ENCODE peak calls at places on chromosomes 6 and 20, in four cellular contexts. One of them, this sample, is unnamed.

GRCh38 chr6:114053791-114054190 is 82.8 kb upstream of the HDAC2 start:
- DNase-seq in psoas muscle: no peak
- DNase-seq in astrocyte of the cerebellum: no peak
- DNase-seq in fibroblast of villous mesenchyme: no peak
- DNase-seq in this sample: no peak

GRCh38 chr6:139062921-139063320 is 34.4 kb downstream of the ABRACL start:
- DNase-seq in psoas muscle: no peak
- DNase-seq in astrocyte of the cerebellum: peak; percentile 63
- DNase-seq in fibroblast of villous mesenchyme: peak; percentile 9
- DNase-seq in this sample: peak; percentile 11

GRCh38 chr6:148293181-148293995 is 49.2 kb upstream of the SASH1 start:
- DNase-seq in psoas muscle: no peak
- DNase-seq in astrocyte of the cerebellum: no peak
- DNase-seq in fibroblast of villous mesenchyme: no peak
- DNase-seq in this sample: no peak

GRCh38 chr20:56630506-56631317 is 1.6 kb downstream of the TFAP2C start:
- DNase-seq in psoas muscle: no peak
- DNase-seq in astrocyte of the cerebellum: no peak
- DNase-seq in fibroblast of villous mesenchyme: peak; percentile 33
- DNase-seq in this sample: no peak

GRCh38 chr20:63284083-63284440 is 8.9 kb upstream of the COL20A1 start:
- DNase-seq in psoas muscle: no peak
- DNase-seq in astrocyte of the cerebellum: no peak
- DNase-seq in fibroblast of villous mesenchyme: no peak
- DNase-seq in this sample: no peak

GRCh38 chr6:27761391-27761790 is 150.8 kb downstream of the OR2B2 start:
- DNase-seq in psoas muscle: no peak
- DNase-seq in astrocyte of the cerebellum: no peak
- DNase-seq in fibroblast of villous mesenchyme: no peak
- DNase-seq in this sample: no peak

GRCh38 chr6:63154535-63154934 is 56.7 kb upstream of the FKBP1C start:
- DNase-seq in psoas muscle: no peak
- DNase-seq in astrocyte of the cerebellum: no peak
- DNase-seq in fibroblast of villous mesenchyme: no peak
- DNase-seq in this sample: no peak

GRCh38 chr6:36349240-36349639 is 12.6 kb upstream of the BNIP5 start:
- DNase-seq in psoas muscle: no peak
- DNase-seq in astrocyte of the cerebellum: no peak
- DNase-seq in fibroblast of villous mesenchyme: no peak
- DNase-seq in this sample: no peak

GRCh38 chr20:8670207-8670899 is 398.5 kb upstream of the PLCB4 start:
- DNase-seq in psoas muscle: no peak
- DNase-seq in astrocyte of the cerebellum: no peak
- DNase-seq in fibroblast of villous mesenchyme: no peak
- DNase-seq in this sample: no peak

GRCh38 chr6:158972241-158973233 is 27.5 kb downstream of the RSPH3 start:
- DNase-seq in psoas muscle: no peak
- DNase-seq in astrocyte of the cerebellum: peak; percentile 39
- DNase-seq in fibroblast of villous mesenchyme: peak; percentile 75
- DNase-seq in this sample: peak; percentile 8

GRCh38 chr6:152948150-152948768 is 34.6 kb downstream of the FBXO5 start:
- DNase-seq in psoas muscle: no peak
- DNase-seq in astrocyte of the cerebellum: peak; percentile 39
- DNase-seq in fibroblast of villous mesenchyme: peak; percentile 61
- DNase-seq in this sample: peak; percentile 13

GRCh38 chr20:51346686-51347485 is 195.6 kb downstream of the NFATC2 start:
- DNase-seq in psoas muscle: no peak
- DNase-seq in astrocyte of the cerebellum: no peak
- DNase-seq in fibroblast of villous mesenchyme: peak; percentile 32
- DNase-seq in this sample: no peak

GRCh38 chr6:151690303-151690702 is 117.2 kb upstream of the ESR1 start:
- DNase-seq in psoas muscle: no peak
- DNase-seq in astrocyte of the cerebellum: no peak
- DNase-seq in fibroblast of villous mesenchyme: peak; percentile 48
- DNase-seq in this sample: no peak

GRCh38 chr20:5977223-5977622 is 26.8 kb downstream of the MCM8 start:
- DNase-seq in psoas muscle: no peak
- DNase-seq in astrocyte of the cerebellum: no peak
- DNase-seq in fibroblast of villous mesenchyme: no peak
- DNase-seq in this sample: no peak

GRCh38 chr20:634526-634925 is 18.5 kb downstream of the SRXN1 start:
- DNase-seq in psoas muscle: no peak
- DNase-seq in astrocyte of the cerebellum: no peak
- DNase-seq in fibroblast of villous mesenchyme: no peak
- DNase-seq in this sample: no peak

GRCh38 chr6:159919011-159919511 is 28.3 kb downstream of the MAS1 start:
- DNase-seq in psoas muscle: no peak
- DNase-seq in astrocyte of the cerebellum: no peak
- DNase-seq in fibroblast of villous mesenchyme: peak; percentile 51
- DNase-seq in this sample: peak; percentile 69

GRCh38 chr6:149995235-149995750 is 30.0 kb downstream of the RAET1L start:
- DNase-seq in psoas muscle: no peak
- DNase-seq in astrocyte of the cerebellum: no peak
- DNase-seq in fibroblast of villous mesenchyme: no peak
- DNase-seq in this sample: no peak

GRCh38 chr20:39789411-39789810 is 827.3 kb downstream of the DHX35 start:
- DNase-seq in psoas muscle: no peak
- DNase-seq in astrocyte of the cerebellum: no peak
- DNase-seq in fibroblast of villous mesenchyme: no peak
- DNase-seq in this sample: no peak

GRCh38 chr6:26224547-26224912 is 137.3 kb downstream of the HFE start:
- DNase-seq in psoas muscle: no peak
- DNase-seq in astrocyte of the cerebellum: no peak
- DNase-seq in fibroblast of villous mesenchyme: peak; percentile 16
- DNase-seq in this sample: no peak
- H3K4me3 ChIP-seq in psoas muscle: peak overlapping the region; percentile 66
- H3K4me3 ChIP-seq in astrocyte of the cerebellum: peak overlapping the region; percentile 58
- H3K4me3 ChIP-seq in fibroblast of villous mesenchyme: peak overlapping the region; percentile 69
- H3K4me3 ChIP-seq in this sample: peak overlapping the region; percentile 66

GRCh38 chr6:110681543-110682459 is 133.5 kb downstream of the CDK19 start:
- DNase-seq in psoas muscle: no peak
- DNase-seq in astrocyte of the cerebellum: no peak
- DNase-seq in fibroblast of villous mesenchyme: no peak
- DNase-seq in this sample: no peak
- H3K4me3 ChIP-seq in psoas muscle: no peak overlapping the region
- H3K4me3 ChIP-seq in astrocyte of the cerebellum: no peak overlapping the region
- H3K4me3 ChIP-seq in fibroblast of villous mesenchyme: no peak overlapping the region
- H3K4me3 ChIP-seq in this sample: no peak overlapping the region

DNA sequence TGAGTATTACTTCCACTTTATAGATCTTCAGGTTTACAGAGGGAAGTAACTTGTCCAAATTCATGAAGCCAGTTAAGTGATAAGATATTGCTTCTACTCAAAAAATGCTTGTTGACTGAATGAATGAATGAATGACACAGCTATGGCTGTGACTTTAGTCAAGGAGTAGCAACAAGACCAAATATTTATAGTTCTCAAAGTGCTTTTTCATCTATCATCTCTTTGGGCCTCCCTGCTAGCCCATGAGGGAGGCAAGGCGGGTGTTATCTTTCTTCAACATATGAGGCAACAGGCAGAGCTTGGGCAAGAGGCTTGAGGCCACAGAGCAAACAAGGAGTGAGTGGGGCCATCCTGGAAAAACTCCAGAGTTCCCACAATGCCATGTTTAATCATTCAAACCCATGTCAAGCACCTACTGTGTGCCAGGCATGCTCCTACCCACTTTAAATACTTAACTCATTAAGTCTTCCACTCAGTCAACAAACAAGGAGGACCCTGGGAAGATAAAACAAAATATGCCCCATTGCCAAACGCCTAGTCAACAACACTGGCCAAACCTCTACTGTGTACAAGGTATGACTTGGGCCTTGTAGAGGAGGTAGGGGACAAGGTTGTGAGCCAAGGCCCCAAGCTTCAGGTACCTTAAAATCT is 15.9 kb downstream of the BCL2L1 start:
- DNase-seq in psoas muscle: no peak
- DNase-seq in astrocyte of the cerebellum: no peak
- DNase-seq in fibroblast of villous mesenchyme: peak; percentile 61
- DNase-seq in this sample: no peak
- H3K4me3 ChIP-seq in psoas muscle: no peak overlapping the region
- H3K4me3 ChIP-seq in astrocyte of the cerebellum: no peak overlapping the region
- H3K4me3 ChIP-seq in fibroblast of villous mesenchyme: no peak overlapping the region
- H3K4me3 ChIP-seq in this sample: no peak overlapping the region

DNA sequence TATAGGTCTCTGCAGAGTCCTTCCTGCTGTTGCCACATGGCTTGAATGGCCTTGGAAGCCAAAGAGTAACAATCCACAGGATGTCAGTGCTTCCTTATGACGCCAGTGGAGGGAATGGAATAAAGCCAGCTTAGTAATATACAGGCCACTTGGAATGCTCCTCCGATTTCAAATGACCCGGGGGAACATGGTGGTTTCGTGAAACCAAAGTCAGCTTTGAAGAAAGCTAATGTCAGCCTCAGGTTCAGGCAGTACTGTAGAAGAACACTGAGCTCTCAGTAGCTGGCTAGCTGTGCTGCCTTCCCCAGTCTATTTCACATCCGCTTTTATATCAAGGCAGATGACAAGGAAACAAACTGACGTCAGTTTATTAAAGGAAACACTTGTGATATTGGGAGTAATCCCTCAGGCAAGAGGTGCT is 189.1 kb downstream of the DTNBP1 start:
- DNase-seq in psoas muscle: no peak
- DNase-seq in astrocyte of the cerebellum: peak; percentile 88
- DNase-seq in fibroblast of villous mesenchyme: peak; percentile 46
- DNase-seq in this sample: peak; percentile 89
- H3K4me3 ChIP-seq in psoas muscle: peak overlapping the region; percentile 16
- H3K4me3 ChIP-seq in astrocyte of the cerebellum: no peak overlapping the region
- H3K4me3 ChIP-seq in fibroblast of villous mesenchyme: no peak overlapping the region
- H3K4me3 ChIP-seq in this sample: no peak overlapping the region

DNA sequence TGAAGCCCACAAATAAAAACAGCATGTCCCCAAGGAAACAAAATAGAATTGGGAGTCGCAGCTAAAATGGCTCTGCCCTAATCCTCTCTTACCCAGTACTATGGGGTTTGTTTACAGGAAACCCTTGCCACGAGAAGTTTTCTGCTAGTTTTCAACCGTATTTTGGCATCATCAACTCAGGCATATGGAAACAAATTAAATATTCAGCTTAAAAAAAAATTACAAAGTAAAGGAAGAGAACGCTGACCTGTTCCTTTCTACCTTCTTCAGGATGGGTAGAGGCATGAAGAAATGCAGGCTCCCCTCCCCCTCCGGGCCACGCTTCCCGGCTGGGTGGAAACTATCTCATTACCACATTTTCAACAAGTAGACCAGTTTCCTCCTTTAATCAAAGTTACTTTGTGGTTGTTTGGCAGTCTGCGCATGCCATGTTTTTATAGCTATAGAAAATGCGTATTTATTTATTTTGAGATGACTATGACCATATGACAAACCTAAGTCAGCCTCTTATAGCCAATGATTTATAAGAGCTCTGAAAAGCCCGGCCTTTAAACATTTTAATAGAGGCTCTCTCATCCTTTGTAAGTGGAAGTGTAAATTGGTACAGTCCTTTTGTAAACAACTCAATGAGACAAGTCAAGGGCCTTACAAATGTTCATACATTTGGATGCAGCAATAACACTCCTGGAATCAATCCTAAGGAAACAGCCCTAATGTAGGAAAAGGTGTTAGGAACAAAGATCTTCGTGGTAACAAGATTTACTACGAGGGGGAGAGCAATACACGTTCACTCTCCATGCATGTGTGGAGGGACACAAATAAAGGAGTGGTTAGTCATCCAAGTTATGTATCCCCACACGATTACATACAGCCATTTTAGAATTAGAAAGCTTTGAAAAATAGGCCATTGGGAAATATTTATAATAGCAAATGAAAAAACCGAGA is 16.1 kb upstream of the ZNF217 start:
- DNase-seq in psoas muscle: peak; percentile 63
- DNase-seq in astrocyte of the cerebellum: no peak
- DNase-seq in fibroblast of villous mesenchyme: peak; percentile 77
- DNase-seq in this sample: no peak
- H3K4me3 ChIP-seq in psoas muscle: no peak overlapping the region
- H3K4me3 ChIP-seq in astrocyte of the cerebellum: no peak overlapping the region
- H3K4me3 ChIP-seq in fibroblast of villous mesenchyme: peak overlapping the region; percentile 17
- H3K4me3 ChIP-seq in this sample: no peak overlapping the region

GRCh38 chr6:154515808-154516207 is 5.3 kb upstream of the CNKSR3 start:
- DNase-seq in psoas muscle: no peak
- DNase-seq in astrocyte of the cerebellum: no peak
- DNase-seq in fibroblast of villous mesenchyme: no peak
- DNase-seq in this sample: no peak
- H3K4me3 ChIP-seq in psoas muscle: peak overlapping the region; percentile 45
- H3K4me3 ChIP-seq in astrocyte of the cerebellum: no peak overlapping the region
- H3K4me3 ChIP-seq in fibroblast of villous mesenchyme: no peak overlapping the region
- H3K4me3 ChIP-seq in this sample: peak overlapping the region; percentile 7